ENCODE peak calls at places on chromosome 2, in nine cellular contexts. D is body of pancreas; Q is A549; X is stomach; M is CD8-positive, alpha-beta T cell; A is fibroblast of mammary gland; J is lower lobe of right lung; R is colonic mucosa; Y is GM12878. S is an unnamed sample.

GRCh38 chr2:239167766-239168444 is 232.9 kb downstream of the HDAC4 start:
- DNase-seq in D (no peak), Q (no peak), X (no peak), M (no peak), A (no peak), J (peak), R (no peak), Y (no peak), S (no peak)

GRCh38 chr2:202035089-202035940 is 1.7 kb downstream of the FZD7 start:
- DNase-seq in D (no peak), Q (no peak), X (peak), M (peak), A (peak), J (peak), R (peak), Y (no peak), S (peak)

GRCh38 chr2:156933580-156934225 is 323.8 kb upstream of the GALNT5 start:
- DNase-seq in D (no peak), Q (no peak), X (no peak), M (no peak), A (no peak), J (no peak), R (no peak), Y (no peak), S (no peak)

GRCh38 chr2:66270247-66270646 is 164.7 kb upstream of the MEIS1 start:
- DNase-seq in D (no peak), Q (no peak), X (no peak), M (no peak), A (no peak), J (no peak), R (no peak), Y (no peak), S (no peak)

GRCh38 chr2:226835420-226835795 is 446 bp upstream of the RHBDD1 start:
- DNase-seq in D (no peak), Q (peak), X (no peak), M (peak), A (peak), J (no peak), R (no peak), Y (no peak), S (peak)

GRCh38 chr2:71905205-71905604 is 242.5 kb downstream of the CYP26B1 start:
- DNase-seq in D (no peak), Q (no peak), X (no peak), M (no peak), A (peak), J (no peak), R (no peak), Y (no peak), S (no peak)

GRCh38 chr2:25816249-25816648 is 62.0 kb downstream of the ASXL2 start:
- DNase-seq in D (no peak), Q (no peak), X (no peak), M (no peak), A (no peak), J (no peak), R (no peak), Y (no peak), S (no peak)

GRCh38 chr2:16462965-16463364 is 202.7 kb downstream of the CYRIA start:
- DNase-seq in D (no peak), Q (no peak), X (no peak), M (no peak), A (no peak), J (no peak), R (no peak), Y (no peak), S (no peak)

GRCh38 chr2:23122681-23123080 is 262.3 kb upstream of the KLHL29 start:
- DNase-seq in D (peak), Q (no peak), X (no peak), M (no peak), A (no peak), J (no peak), R (no peak), Y (no peak), S (no peak)

GRCh38 chr2:149739171-149739879 is 151.8 kb upstream of the MMADHC start:
- DNase-seq in D (no peak), Q (no peak), X (no peak), M (no peak), A (peak), J (no peak), R (no peak), Y (no peak), S (no peak)

GRCh38 chr2:100757621-100758394 is 62.1 kb upstream of the NPAS2 start:
- DNase-seq in D (peak), Q (peak), X (no peak), M (no peak), A (peak), J (no peak), R (no peak), Y (no peak), S (peak)

GRCh38 chr2:215830313-215830712 is 183.0 kb downstream of the MREG start:
- DNase-seq in D (peak), Q (no peak), X (peak), M (no peak), A (peak), J (peak), R (peak), Y (no peak), S (peak)

GRCh38 chr2:9207641-9208301 is 1.2 kb downstream of the ASAP2 start:
- DNase-seq in D (peak), Q (peak), X (peak), M (no peak), A (no peak), J (peak), R (peak), Y (no peak), S (peak)

GRCh38 chr2:162118166-162119031 is 33.6 kb downstream of the GCG start:
- DNase-seq in D (no peak), Q (no peak), X (no peak), M (no peak), A (peak), J (no peak), R (no peak), Y (no peak), S (peak)

GRCh38 chr2:202307690-202308089 is 42.1 kb downstream of the NOP58 start:
- DNase-seq in D (no peak), Q (no peak), X (no peak), M (no peak), A (no peak), J (no peak), R (no peak), Y (no peak), S (peak)

GRCh38 chr2:138919336-138919735 is 139.1 kb upstream of the NXPH2 start:
- DNase-seq in D (no peak), Q (no peak), X (no peak), M (no peak), A (no peak), J (no peak), R (no peak), Y (no peak), S (peak)

GRCh38 chr2:32941944-32942690 is 4.6 kb upstream of the LTBP1 start:
- DNase-seq in D (no peak), Q (no peak), X (no peak), M (no peak), A (no peak), J (no peak), R (no peak), Y (no peak), S (no peak)

GRCh38 chr2:179899666-179900065 is 38.3 kb upstream of the ZNF385B start:
- DNase-seq in D (no peak), Q (no peak), X (no peak), M (no peak), A (no peak), J (no peak), R (no peak), Y (no peak), S (no peak)

GRCh38 chr2:181007086-181007837 is 26.9 kb downstream of the UBE2E3 start:
- DNase-seq in D (no peak), Q (no peak), X (no peak), M (no peak), A (no peak), J (no peak), R (no peak), Y (no peak), S (no peak)

GRCh38 chr2:65349863-65350262 is 82.5 kb downstream of the SPRED2 start:
- DNase-seq in D (peak), Q (no peak), X (peak), M (no peak), A (peak), J (peak), R (peak), Y (no peak), S (peak)

GRCh38 chr2:203583696-203584095 is 48.6 kb upstream of the RAPH1 start:
- DNase-seq in D (no peak), Q (no peak), X (no peak), M (no peak), A (peak), J (no peak), R (no peak), Y (peak), S (peak)

GRCh38 chr2:286774-287392 is 1.0 kb downstream of the ALKAL2 start:
- DNase-seq in D (peak), Q (no peak), X (no peak), M (no peak), A (no peak), J (no peak), R (no peak), Y (no peak), S (peak)

GRCh38 chr2:108184421-108184820 is 55.3 kb upstream of the SULT1C3 start:
- DNase-seq in D (no peak), Q (no peak), X (no peak), M (no peak), A (peak), J (no peak), R (no peak), Y (no peak), S (peak)
- TF ChIP-seq CTCF in D (no peak), Q (peak), X (no peak), M (no peak), A (peak), J (no peak), R (peak), Y (peak), S (peak)

DNA sequence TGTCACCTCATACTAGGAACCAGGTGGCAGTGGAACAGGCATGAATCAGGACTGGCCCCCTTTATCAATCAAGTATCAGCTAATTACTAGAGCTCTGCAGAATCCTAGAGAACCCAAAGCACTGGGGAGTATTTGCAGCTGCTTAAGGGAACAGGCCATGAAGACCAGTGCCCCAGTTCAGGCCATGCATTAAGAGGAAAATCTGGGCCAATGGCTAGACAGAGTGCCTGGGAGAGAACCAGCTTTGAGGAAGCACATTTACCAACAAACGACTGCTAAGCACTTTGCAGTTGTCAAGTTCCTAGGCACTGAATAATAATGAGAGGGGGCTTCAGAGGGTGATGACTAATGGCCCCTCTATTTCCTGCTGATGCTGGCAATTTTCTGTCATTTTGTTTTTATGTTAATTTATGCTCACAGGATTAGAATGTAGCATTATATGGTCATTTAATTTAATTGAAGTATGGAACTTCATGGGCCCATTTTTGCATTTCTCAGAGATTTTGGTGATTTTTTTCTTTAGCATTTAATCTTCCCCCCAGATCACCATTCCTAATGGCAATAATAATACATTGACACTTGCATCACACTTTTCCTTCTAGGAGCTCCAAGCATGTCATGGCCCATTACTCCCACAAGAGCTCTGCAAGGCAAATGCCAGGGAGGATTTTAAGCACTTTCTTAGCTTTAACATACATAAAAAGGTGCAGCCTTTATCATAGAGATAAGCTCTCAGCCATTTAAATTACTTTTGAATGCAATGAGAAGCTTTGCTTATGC is 147.7 kb upstream of the SPATS2L start:
- DNase-seq in D (no peak), Q (no peak), X (no peak), M (no peak), A (no peak), J (no peak), R (no peak), Y (no peak), S (no peak)
- H3K4me3 ChIP-seq in D (no peak), Q (no peak), X (no peak), M (no peak), A (no peak), J (no peak), R (no peak), Y (no peak), S (no peak)

GRCh38 chr2:177671662-177672061 is 279.1 kb downstream of the AGPS start:
- DNase-seq in D (no peak), Q (no peak), X (no peak), M (no peak), A (no peak), J (no peak), R (no peak), Y (no peak), S (no peak)

GRCh38 chr2:177675256-177676220 is 283.0 kb downstream of the AGPS start:
- DNase-seq in D (no peak), Q (no peak), X (no peak), M (no peak), A (no peak), J (no peak), R (no peak), Y (no peak), S (no peak)

GRCh38 chr2:177676636-177677035 is 284.1 kb downstream of the AGPS start:
- DNase-seq in D (no peak), Q (no peak), X (no peak), M (no peak), A (no peak), J (no peak), R (no peak), Y (no peak), S (no peak)

GRCh38 chr2:177670791-177671528 is 278.4 kb downstream of the AGPS start:
- DNase-seq in D (no peak), Q (no peak), X (no peak), M (no peak), A (no peak), J (no peak), R (no peak), Y (no peak), S (no peak)

DNA sequence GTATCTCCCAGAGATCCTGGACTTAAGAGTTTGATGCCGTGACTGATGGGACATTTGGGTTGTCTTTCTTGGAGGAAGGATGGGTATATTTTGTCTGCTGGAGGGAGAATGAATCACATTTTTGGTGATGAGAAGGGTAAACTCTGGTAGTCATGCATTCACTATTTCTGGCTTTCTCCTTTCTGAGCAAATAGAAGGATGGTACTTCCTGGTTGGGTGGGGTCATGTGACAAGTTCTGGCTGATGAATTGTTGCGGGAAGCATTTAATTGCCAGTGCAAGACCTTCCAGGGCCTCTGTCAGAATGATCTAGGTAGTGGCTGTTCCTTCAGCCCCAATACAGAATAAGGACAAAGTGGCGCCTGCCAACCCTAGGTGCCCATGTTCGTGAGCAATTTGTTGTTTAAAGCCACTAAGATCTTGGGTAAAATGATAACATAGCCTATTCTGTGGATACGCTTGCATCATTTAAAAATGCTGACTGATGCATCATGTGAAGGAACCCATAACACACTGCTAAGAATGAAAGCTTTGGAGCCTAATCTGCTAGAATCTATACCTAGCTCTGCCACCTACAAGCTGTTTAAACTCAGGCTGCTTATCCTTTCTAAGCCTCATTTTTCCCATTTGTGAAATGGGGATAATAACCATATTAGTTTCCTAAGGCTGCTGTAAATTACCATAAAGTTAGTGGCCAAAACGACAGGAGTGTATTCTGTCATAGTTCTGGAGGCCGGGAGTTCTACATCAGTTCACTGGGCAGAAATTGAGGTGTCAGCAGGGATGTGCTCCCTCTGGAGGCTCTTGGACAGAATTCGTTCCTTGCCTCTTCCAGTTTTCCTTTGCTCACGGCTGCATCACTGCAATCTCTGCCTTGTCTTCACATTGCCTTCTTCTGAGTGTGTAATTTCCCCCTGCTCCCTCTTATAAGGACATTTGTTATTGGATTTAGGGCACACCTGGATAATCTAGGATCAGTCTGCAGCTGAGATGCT is 281.3 kb downstream of the AGPS start:
- DNase-seq in D (no peak), Q (no peak), X (no peak), M (no peak), A (peak), J (no peak), R (no peak), Y (no peak), S (peak)
- TF ChIP-seq CTCF in D (no peak), Q (no peak), X (no peak), M (no peak), A (peak), J (no peak), R (no peak), Y (no peak), S (peak)

GRCh38 chr2:171160119-171160629 is 519 bp downstream of the TLK1 start:
- DNase-seq in D (peak), Q (peak), X (peak), M (peak), A (peak), J (peak), R (peak), Y (no peak), S (peak)
- H3K4me3 ChIP-seq in D (peak), Q (peak), X (peak), M (peak), A (peak), J (peak), R (peak), Y (peak), S (peak)

DNA sequence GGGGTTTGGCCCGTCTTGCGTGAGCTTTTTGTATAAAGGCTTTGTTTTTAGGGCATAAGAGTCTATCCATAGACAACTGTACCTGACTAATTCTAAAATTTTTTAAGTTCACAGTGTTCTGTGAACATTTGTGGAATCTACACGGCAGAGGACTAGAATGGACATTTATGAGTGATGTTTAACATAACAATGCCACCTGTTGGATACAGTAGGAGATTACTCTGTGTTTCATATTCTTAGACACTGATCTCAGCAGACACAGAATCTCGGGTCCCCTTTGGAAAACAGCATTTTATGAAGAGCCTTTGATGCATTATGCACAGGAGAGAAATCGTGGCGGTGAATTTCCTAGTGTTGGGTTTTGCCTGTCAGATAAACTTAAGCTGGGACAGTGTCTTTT is 752.2 kb downstream of the DPP10 start:
- DNase-seq in D (no peak), Q (no peak), X (no peak), M (no peak), A (no peak), J (no peak), R (no peak), Y (no peak), S (no peak)
- TF ChIP-seq CTCF in D (no peak), Q (no peak), X (no peak), M (no peak), A (no peak), J (no peak), R (no peak), Y (no peak), S (no peak)

GRCh38 chr2:49248506-49248905 is 94.2 kb upstream of the FSHR start:
- DNase-seq in D (peak), Q (no peak), X (no peak), M (no peak), A (peak), J (no peak), R (no peak), Y (no peak), S (peak)

GRCh38 chr2:49254401-49254800 is 100.1 kb upstream of the FSHR start:
- DNase-seq in D (no peak), Q (no peak), X (no peak), M (no peak), A (no peak), J (no peak), R (no peak), Y (no peak), S (no peak)

GRCh38 chr2:49251251-49251650 is 96.9 kb upstream of the FSHR start:
- DNase-seq in D (no peak), Q (no peak), X (no peak), M (no peak), A (no peak), J (no peak), R (no peak), Y (no peak), S (no peak)

GRCh38 chr2:49255325-49256023 is 101.2 kb upstream of the FSHR start:
- DNase-seq in D (no peak), Q (no peak), X (no peak), M (no peak), A (peak), J (no peak), R (no peak), Y (no peak), S (peak)

DNA sequence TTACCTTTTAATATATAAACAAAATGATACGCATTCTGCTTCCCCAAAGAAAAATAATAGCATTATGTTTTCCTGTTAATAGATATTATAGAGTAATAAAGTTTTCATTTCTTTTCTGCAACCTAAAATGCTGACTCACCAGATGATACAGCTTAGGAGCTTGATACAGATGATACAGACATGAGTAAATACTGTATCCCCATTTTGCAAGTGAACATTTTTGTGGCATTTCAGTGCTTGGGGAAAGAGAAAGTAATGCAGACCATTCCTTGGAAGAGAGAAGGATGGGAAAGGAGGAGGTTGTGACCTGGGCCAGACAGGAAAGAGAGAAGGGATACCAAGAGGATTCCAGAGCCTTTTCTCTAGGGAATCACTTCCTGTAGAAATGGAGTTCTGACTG is 97.5 kb upstream of the FSHR start:
- DNase-seq in D (no peak), Q (no peak), X (no peak), M (no peak), A (peak), J (no peak), R (no peak), Y (no peak), S (peak)
- H3K4me3 ChIP-seq in D (no peak), Q (no peak), X (no peak), M (no peak), A (no peak), J (no peak), R (no peak), Y (no peak), S (no peak)

GRCh38 chr2:88967844-88968243 is 276.4 kb downstream of the RPIA start:
- DNase-seq in D (no peak), Q (no peak), X (no peak), M (no peak), A (no peak), J (no peak), R (no peak), Y (no peak), S (peak)
- TF ChIP-seq CTCF in D (no peak), Q (peak), X (no peak), M (no peak), A (no peak), J (no peak), R (no peak), Y (no peak), S (peak)